ENCODE peak calls at places on chromosomes 3 and 15, in six cellular contexts. A is GM04504; N is hepatic stellate cell; X is effector CD4-positive, alpha-beta T cell; R is choroid plexus epithelial cell; W is kidney glomerular epithelial cell. Z is an unnamed sample.

GRCh38 chr3:15768421-15769255 is 29.1 kb downstream of the ANKRD28 start:
- DNase-seq in A (peak), N (peak), X (no peak), R (peak), W (peak), Z (peak)

GRCh38 chr15:85684174-85684710 is 110.5 kb downstream of the KLHL25 start:
- DNase-seq in A (no peak), N (no peak), X (no peak), R (no peak), W (no peak), Z (no peak)

GRCh38 chr3:57659810-57660439 is 33.0 kb downstream of the DENND6A start:
- DNase-seq in A (no peak), N (no peak), X (no peak), R (peak), W (no peak), Z (no peak)

GRCh38 chr3:120424506-120424905 is 26.3 kb downstream of the FSTL1 start:
- DNase-seq in A (no peak), N (no peak), X (no peak), R (no peak), W (no peak), Z (no peak)

GRCh38 chr15:63473999-63474809 is 30.2 kb upstream of the USP3 start:
- DNase-seq in A (no peak), N (no peak), X (peak), R (peak), W (peak), Z (no peak)

GRCh38 chr15:67967871-67968423 is 86.2 kb upstream of the PIAS1 start:
- DNase-seq in A (no peak), N (peak), X (no peak), R (peak), W (peak), Z (no peak)

GRCh38 chr3:38115645-38116427 is 21.1 kb downstream of the ACAA1 start:
- DNase-seq in A (no peak), N (no peak), X (no peak), R (no peak), W (no peak), Z (no peak)

GRCh38 chr15:64019764-64020163 is 26.5 kb downstream of the DAPK2 start:
- DNase-seq in A (no peak), N (no peak), X (no peak), R (no peak), W (no peak), Z (no peak)

GRCh38 chr3:66428733-66429132 is 72.1 kb downstream of the LRIG1 start:
- DNase-seq in A (peak), N (peak), X (no peak), R (peak), W (peak), Z (peak)

GRCh38 chr3:72213296-72214064 is 428.5 kb upstream of the PROK2 start:
- DNase-seq in A (no peak), N (no peak), X (no peak), R (peak), W (no peak), Z (no peak)

GRCh38 chr3:30408105-30408557 is 198.3 kb upstream of the TGFBR2 start:
- DNase-seq in A (no peak), N (no peak), X (no peak), R (peak), W (no peak), Z (peak)

GRCh38 chr15:79640206-79640605 is 208.1 kb downstream of the MINAR1 start:
- DNase-seq in A (peak), N (peak), X (no peak), R (peak), W (peak), Z (no peak)

GRCh38 chr15:101480613-101481380 is 8.7 kb downstream of the PCSK6 start:
- DNase-seq in A (no peak), N (no peak), X (no peak), R (no peak), W (no peak), Z (no peak)

GRCh38 chr3:143895805-143896204 is 47.5 kb upstream of the SLC9A9 start:
- DNase-seq in A (no peak), N (peak), X (no peak), R (peak), W (no peak), Z (no peak)

GRCh38 chr3:146128939-146129338 is 32.0 kb downstream of the PLOD2 start:
- DNase-seq in A (no peak), N (no peak), X (no peak), R (peak), W (no peak), Z (no peak)

GRCh38 chr3:15667484-15667883 is 65.9 kb downstream of the BTD start:
- DNase-seq in A (no peak), N (no peak), X (peak), R (no peak), W (no peak), Z (no peak)

GRCh38 chr3:181709537-181710279 is 2.0 kb upstream of the SOX2 start:
- DNase-seq in A (no peak), N (no peak), X (peak), R (peak), W (peak), Z (no peak)

GRCh38 chr3:113721638-113722037 is 24.4 kb downstream of the NAA50 start:
- DNase-seq in A (no peak), N (no peak), X (no peak), R (no peak), W (no peak), Z (no peak)

GRCh38 chr3:184154909-184155643 is at the start of gene DVL3:
- DNase-seq in A (no peak), N (peak), X (no peak), R (peak), W (peak), Z (no peak)

GRCh38 chr3:138941259-138941885 is 5.6 kb downstream of the FOXL2 start:
- DNase-seq in A (no peak), N (peak), X (no peak), R (peak), W (peak), Z (no peak)

GRCh38 chr3:8557298-8557697 is 55.7 kb downstream of the LMCD1 start:
- DNase-seq in A (no peak), N (no peak), X (no peak), R (no peak), W (no peak), Z (no peak)

GRCh38 chr3:161423911-161424522 is 52.7 kb upstream of the SPTSSB start:
- DNase-seq in A (no peak), N (peak), X (no peak), R (peak), W (peak), Z (no peak)

GRCh38 chr3:79517766-79518413 is 249.9 kb downstream of the ROBO1 start:
- DNase-seq in A (no peak), N (no peak), X (no peak), R (peak), W (peak), Z (no peak)

GRCh38 chr3:114455432-114455831 is 161.6 kb downstream of the TIGIT start:
- DNase-seq in A (no peak), N (no peak), X (no peak), R (no peak), W (no peak), Z (no peak)

GRCh38 chr3:112958749-112959560 is 15.9 kb downstream of the CD200R1 start:
- DNase-seq in A (no peak), N (no peak), X (no peak), R (no peak), W (no peak), Z (no peak)

GRCh38 chr3:46006646-46007045 is 11.0 kb upstream of the FYCO1 start:
- DNase-seq in A (peak), N (peak), X (no peak), R (peak), W (no peak), Z (no peak)

GRCh38 chr3:48047841-48048456 is 31.7 kb upstream of the MAP4 start:
- DNase-seq in A (no peak), N (no peak), X (no peak), R (peak), W (no peak), Z (no peak)

GRCh38 chr3:177862962-177863491 is 665.7 kb upstream of the TBL1XR1 start:
- DNase-seq in A (no peak), N (no peak), X (no peak), R (no peak), W (no peak), Z (no peak)

GRCh38 chr3:70999730-71000129 is 583.8 kb downstream of the FOXP1 start:
- DNase-seq in A (peak), N (peak), X (no peak), R (peak), W (no peak), Z (no peak)

GRCh38 chr3:185403002-185403401 is 40.1 kb downstream of the MAP3K13 start:
- DNase-seq in A (no peak), N (no peak), X (no peak), R (no peak), W (no peak), Z (no peak)

GRCh38 chr3:187122261-187122660 is 17.0 kb downstream of the RPL39L start:
- DNase-seq in A (no peak), N (no peak), X (no peak), R (peak), W (no peak), Z (no peak)

Z was measured in brain pericyte.